ENCODE peak calls at places on chromosome 6, in nine cellular contexts. G is esophagus muscularis mucosa, V is H1, Y is breast epithelium, J is spleen, K is suprapubic skin, D is stomach, W is vagina, Q is sigmoid colon. E is an unnamed sample.

GRCh38 chr6:87436435-87436834 is 28.7 kb downstream of the CFAP206 start:
- DNase-seq in V (peak), Q (no peak), Y (no peak), K (no peak), J (no peak), G (no peak), D (peak), W (no peak), E (peak)

GRCh38 chr6:4370066-4370465 is 234.7 kb upstream of the ECI2 start:
- DNase-seq in D (no peak), J (no peak), Q (no peak), K (no peak), G (no peak), V (no peak), W (no peak), Y (no peak), E (no peak)

GRCh38 chr6:108748063-108748462 is 100.2 kb upstream of the ARMC2 start:
- DNase-seq in W (no peak), Q (no peak), V (no peak), G (no peak), J (no peak), D (no peak), K (no peak), Y (no peak), E (no peak)

GRCh38 chr6:151488226-151488625 is 5.6 kb upstream of the CCDC170 start:
- DNase-seq in G (no peak), J (no peak), Q (no peak), W (no peak), D (no peak), V (no peak), K (no peak), Y (no peak), E (no peak)

GRCh38 chr6:116136933-116137340 is 11.0 kb upstream of the COL10A1 start:
- DNase-seq in D (no peak), W (no peak), Y (no peak), K (no peak), Q (no peak), V (no peak), J (no peak), G (no peak), E (no peak)

GRCh38 chr6:16684195-16684689 is 77.0 kb downstream of the ATXN1 start:
- DNase-seq in Q (no peak), J (no peak), D (no peak), K (no peak), V (no peak), G (no peak), W (no peak), Y (no peak), E (no peak)

GRCh38 chr6:104887350-104887749 is 27.6 kb upstream of the HACE1 start:
- DNase-seq in W (no peak), V (no peak), G (no peak), Q (no peak), J (no peak), Y (no peak), K (no peak), D (no peak), E (no peak)

GRCh38 chr6:3876131-3876530 is 27.0 kb downstream of the FAM50B start:
- DNase-seq in W (no peak), K (peak), Y (no peak), V (no peak), J (no peak), G (no peak), D (no peak), Q (no peak), E (no peak)

GRCh38 chr6:165222315-165223025 is 86.9 kb downstream of the C6orf118 start:
- DNase-seq in K (no peak), W (no peak), J (no peak), D (no peak), Y (no peak), V (no peak), G (no peak), Q (no peak), E (no peak)

GRCh38 chr6:159398633-159399032 is 229.4 kb downstream of the FNDC1 start:
- DNase-seq in V (no peak), D (no peak), G (no peak), K (no peak), Q (no peak), Y (no peak), J (no peak), W (no peak), E (no peak)

GRCh38 chr6:13411484-13411883 is 75.9 kb downstream of the GFOD1 start:
- DNase-seq in K (no peak), D (no peak), Q (no peak), Y (no peak), G (no peak), W (no peak), V (no peak), J (no peak), E (no peak)

GRCh38 chr6:119348308-119349040 is 1.1 kb downstream of the MAN1A1 start:
- DNase-seq in W (no peak), V (peak), D (peak), Q (peak), K (peak), J (peak), Y (no peak), G (no peak), E (no peak)

GRCh38 chr6:56839533-56840183 is 115.2 kb upstream of the BEND6 start:
- DNase-seq in G (no peak), J (no peak), Y (no peak), W (no peak), Q (no peak), K (no peak), V (no peak), D (no peak), E (no peak)
- TF ChIP-seq POLR2AphosphoS5 in G (no peak), J (no peak), Y (no peak), W (no peak), Q (no peak), K (no peak), V (no peak), D (no peak), E (no peak)

DNA sequence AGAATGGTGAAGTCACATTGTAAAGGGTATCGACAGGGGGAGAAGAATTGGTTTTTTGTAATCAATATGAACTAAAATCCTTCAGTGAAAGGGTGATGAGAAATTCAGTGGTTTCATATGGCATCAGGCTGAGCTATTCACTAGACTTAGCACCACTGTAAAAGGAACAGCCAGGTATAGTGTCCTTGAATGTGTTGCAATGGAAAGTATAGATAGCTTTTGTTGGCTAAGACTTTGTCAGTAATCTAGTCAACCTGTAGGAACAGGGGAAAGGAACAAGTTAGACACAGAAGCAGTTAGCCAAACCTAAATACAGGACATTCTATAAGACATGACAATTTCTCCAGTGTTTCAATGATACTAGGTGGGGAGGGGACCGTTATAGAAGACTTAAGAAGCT is 172.6 kb upstream of the MOCS1 start:
- DNase-seq in D (no peak), Q (no peak), K (no peak), G (no peak), J (no peak), W (no peak), V (no peak), Y (no peak), E (no peak)
- TF ChIP-seq POLR2A in D (no peak), Q (no peak), K (no peak), G (no peak), J (no peak), W (no peak), V (no peak), Y (no peak), E (no peak)

DNA sequence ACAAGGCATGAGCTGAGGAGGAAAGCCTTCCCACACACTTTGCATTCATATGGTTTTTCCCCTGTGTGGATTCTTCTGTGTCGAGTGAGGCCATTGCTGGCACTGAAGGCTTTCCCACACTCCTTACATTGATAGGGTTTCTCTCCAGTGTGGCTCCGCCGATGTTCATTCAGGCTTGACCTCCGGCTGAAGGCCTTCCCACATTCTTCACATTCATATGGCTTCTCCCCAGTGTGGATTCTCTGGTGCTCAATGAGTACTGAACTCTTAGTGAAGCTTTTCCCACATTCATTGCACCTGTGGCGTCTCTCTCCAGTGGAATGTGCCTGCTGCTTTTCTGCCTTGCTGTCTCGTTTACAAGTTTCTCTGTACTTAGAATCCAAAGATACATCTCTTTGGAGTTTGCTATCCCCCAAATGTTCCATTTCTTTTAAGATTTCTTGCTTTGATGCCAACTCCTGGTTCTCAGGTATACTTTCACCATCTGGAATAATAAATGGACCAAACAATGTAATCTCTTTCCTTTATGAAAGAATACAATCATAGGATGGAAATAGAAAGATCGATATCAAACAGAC is 9.5 kb downstream of the ZSCAN31 start:
- DNase-seq in W (no peak), D (no peak), G (no peak), Q (no peak), K (no peak), J (no peak), Y (no peak), V (no peak), E (no peak)
- TF ChIP-seq POLR2AphosphoS5 in W (no peak), D (no peak), G (no peak), Q (no peak), K (no peak), J (no peak), Y (no peak), V (no peak), E (no peak)

GRCh38 chr6:43174263-43175112 is 3.4 kb downstream of the SRF start:
- DNase-seq in D (peak), V (peak), G (peak), J (peak), W (peak), Y (peak), Q (peak), K (peak), E (peak)

GRCh38 chr6:43172127-43173007 is 1.3 kb downstream of the SRF start:
- DNase-seq in Q (peak), D (peak), Y (peak), K (peak), W (no peak), V (peak), J (peak), G (no peak), E (no peak)

GRCh38 chr6:43171284-43172126 is 436 bp downstream of the SRF start:
- DNase-seq in Q (no peak), V (peak), Y (no peak), D (no peak), J (no peak), K (no peak), W (no peak), G (no peak), E (no peak)

GRCh38 chr6:43173496-43174262 is 2.6 kb downstream of the SRF start:
- DNase-seq in V (no peak), Q (peak), W (peak), J (no peak), K (no peak), Y (no peak), G (no peak), D (no peak), E (no peak)

GRCh38 chr6:43170452-43171283 is at the start of gene SRF:
- DNase-seq in W (peak), V (peak), G (peak), J (peak), K (peak), D (peak), Q (peak), Y (peak), E (peak)
- TF ChIP-seq POLR2A in W (no peak), V (peak), G (peak), J (no peak), K (no peak), D (no peak), Q (peak), Y (peak), E (no peak)

DNA sequence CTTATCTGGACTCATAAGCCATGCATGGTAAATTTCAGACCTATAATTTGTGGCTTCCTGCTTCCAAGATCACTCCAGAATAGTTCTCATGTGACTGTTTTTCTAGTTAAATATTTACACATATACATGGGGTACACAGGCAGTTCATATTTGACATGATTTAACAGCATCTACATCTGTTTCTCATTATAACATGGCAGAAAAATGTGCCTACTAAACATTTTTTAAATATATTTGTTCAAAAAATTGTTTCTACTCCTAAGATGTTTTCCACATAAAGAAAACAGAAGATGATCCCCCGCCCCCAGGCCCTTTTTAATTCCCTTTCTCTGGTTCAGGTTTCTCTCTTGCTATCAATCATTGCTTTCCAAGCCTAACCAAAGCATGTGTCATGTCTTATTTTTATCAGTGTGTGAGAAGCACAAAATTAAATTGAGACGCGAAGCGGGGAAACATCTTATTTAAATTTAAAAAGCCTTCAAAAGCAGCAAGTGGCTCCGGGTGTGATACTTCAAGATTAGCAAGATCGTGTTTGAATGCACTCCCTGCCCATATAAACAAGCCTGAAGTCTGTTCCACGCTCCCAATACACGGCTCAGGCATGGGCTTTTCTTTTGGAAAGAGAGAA is 37.3 kb downstream of the IPCEF1 start:
- DNase-seq in W (no peak), D (no peak), Q (no peak), V (no peak), J (no peak), Y (no peak), G (no peak), K (no peak), E (no peak)
- TF ChIP-seq POLR2AphosphoS5 in W (no peak), D (no peak), Q (no peak), V (no peak), J (no peak), Y (no peak), G (no peak), K (no peak), E (no peak)

GRCh38 chr6:54784021-54784420 is 62.5 kb upstream of the FAM83B start:
- DNase-seq in D (no peak), J (no peak), Y (no peak), V (no peak), G (no peak), Q (no peak), W (no peak), K (no peak), E (no peak)

GRCh38 chr6:54786154-54786553 is 60.4 kb upstream of the FAM83B start:
- DNase-seq in W (no peak), Q (no peak), Y (no peak), J (no peak), G (no peak), K (no peak), D (no peak), V (no peak), E (no peak)
- TF ChIP-seq POLR2A in W (no peak), Q (no peak), Y (no peak), J (no peak), G (no peak), K (no peak), D (no peak), V (no peak), E (no peak)

GRCh38 chr6:167118839-167119238 is 4.1 kb upstream of the CCR6 start:
- DNase-seq in K (no peak), D (no peak), Y (no peak), G (no peak), Q (no peak), V (no peak), W (no peak), J (no peak), E (no peak)
- TF ChIP-seq POLR2AphosphoS5 in K (no peak), D (no peak), Y (no peak), G (no peak), Q (no peak), V (no peak), W (no peak), J (peak), E (no peak)

DNA sequence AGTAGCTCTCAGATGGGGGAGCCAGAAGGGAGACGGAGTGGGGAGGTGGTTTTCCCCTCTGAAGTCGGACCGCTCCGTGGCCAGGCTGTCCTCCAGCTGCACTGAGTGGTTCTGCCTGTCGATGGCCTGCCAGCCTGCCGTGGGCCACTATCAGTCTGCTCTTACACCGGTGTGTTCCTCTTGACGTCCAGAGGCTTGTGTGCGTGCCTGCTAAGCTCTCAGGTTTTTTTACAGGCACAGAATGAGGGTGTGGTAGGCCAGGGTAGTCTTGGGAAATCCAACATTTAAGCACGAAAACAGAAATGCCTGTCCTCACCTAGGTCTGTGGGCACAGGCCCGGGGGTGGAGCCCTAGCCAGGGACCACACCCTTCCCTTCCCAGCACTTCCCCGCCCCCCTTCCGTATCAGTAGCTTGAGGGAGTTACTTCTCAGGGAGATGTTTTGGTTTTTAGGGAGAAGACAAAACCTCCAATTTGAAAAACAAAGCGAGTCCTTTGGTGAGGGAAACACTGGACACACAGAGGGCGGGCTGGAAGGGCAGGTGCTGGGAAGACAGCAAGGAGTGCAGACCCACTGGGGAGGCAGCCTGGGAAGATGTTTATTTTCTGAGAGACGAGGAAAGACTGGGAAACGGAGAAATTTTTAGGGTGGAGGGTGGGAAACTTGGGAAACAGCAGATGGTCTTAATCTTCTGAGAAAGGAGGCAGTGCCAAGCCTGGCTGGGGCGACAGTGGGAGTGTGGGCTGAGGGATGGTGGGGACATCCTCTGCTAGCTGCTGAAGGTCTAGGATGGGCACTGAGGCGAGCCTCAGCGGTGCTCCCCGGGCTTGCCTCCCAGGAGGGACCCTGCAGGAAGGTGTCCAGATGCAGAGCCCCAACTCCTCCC is 106.5 kb downstream of the LY86 start:
- DNase-seq in G (no peak), Y (no peak), Q (peak), W (no peak), K (no peak), D (peak), J (peak), V (peak), E (no peak)
- TF ChIP-seq POLR2A in G (no peak), Y (no peak), Q (no peak), W (no peak), K (peak), D (no peak), J (no peak), V (no peak), E (no peak)

GRCh38 chr6:169933839-169934698 is 182.6 kb downstream of the ERMARD start:
- DNase-seq in D (peak), K (peak), V (no peak), Q (peak), Y (peak), W (peak), J (no peak), G (peak), E (no peak)
- TF ChIP-seq POLR2AphosphoS5 in D (peak), K (peak), V (no peak), Q (peak), Y (peak), W (peak), J (peak), G (peak), E (no peak)